ENCODE peak calls at places on chromosomes 6 and 20, in six cellular contexts. O is left ventricle myocardium inferior; G is aorta; K is naive thymus-derived CD4-positive, alpha-beta T cell; Y is heart left ventricle; V is lung. M is an unnamed sample.

GRCh38 chr6:18595774-18596528 is 208.8 kb downstream of the RNF144B start:
- DNase-seq in V (peak; percentile 61), K (no peak), O (no peak), G (no peak), Y (peak; percentile 50), M (peak; percentile 55)

GRCh38 chr6:4891171-4891570 is 112.7 kb downstream of the RPP40 start:
- DNase-seq in G (no peak), K (no peak), O (no peak), V (no peak), Y (no peak), M (no peak)

GRCh38 chr20:61300741-61301140 is 48.7 kb downstream of the CDH4 start:
- DNase-seq in Y (no peak), K (no peak), O (no peak), V (no peak), G (no peak), M (no peak)

GRCh38 chr20:13995841-13996240 is 525 bp downstream of the MACROD2 start:
- DNase-seq in O (peak; percentile 17), V (peak; percentile 34), G (peak; percentile 82), K (no peak), Y (peak; percentile 13), M (peak; percentile 52)

GRCh38 chr20:16476032-16476431 is 97.2 kb downstream of the KIF16B start:
- DNase-seq in K (no peak), G (no peak), O (no peak), V (no peak), Y (no peak), M (peak; percentile 8)

GRCh38 chr6:85887467-85887866 is 244.8 kb upstream of the SYNCRIP start:
- DNase-seq in G (no peak), V (no peak), O (no peak), Y (no peak), K (no peak), M (no peak)

GRCh38 chr6:40845588-40845987 is 193.4 kb downstream of the UNC5CL start:
- DNase-seq in G (no peak), K (no peak), V (no peak), O (no peak), Y (peak; percentile 19), M (peak; percentile 30)

GRCh38 chr6:161273752-161274487 is at the start of gene AGPAT4:
- DNase-seq in O (peak; percentile 33), K (peak; percentile 76), V (peak; percentile 70), Y (peak; percentile 75), G (peak; percentile 75), M (peak; percentile 57)

GRCh38 chr6:328184-328670 is 35.9 kb downstream of the DUSP22 start:
- DNase-seq in V (no peak), K (no peak), O (no peak), G (no peak), Y (peak; percentile 34), M (no peak)

GRCh38 chr6:131960371-131961133 is 9.4 kb upstream of the CCN2 start:
- DNase-seq in Y (no peak), V (no peak), K (no peak), O (no peak), G (no peak), M (no peak)

GRCh38 chr6:75207211-75207984 is 1.5 kb upstream of the COL12A1 start:
- DNase-seq in O (no peak), Y (no peak), K (no peak), V (no peak), G (no peak), M (no peak)

GRCh38 chr6:75065524-75065923 is 140.3 kb downstream of the COL12A1 start:
- DNase-seq in G (no peak), Y (no peak), O (no peak), V (no peak), K (no peak), M (no peak)

GRCh38 chr6:7505196-7505699 is 36.2 kb upstream of the DSP start:
- DNase-seq in Y (no peak), G (no peak), V (peak; percentile 41), O (no peak), K (no peak), M (peak; percentile 58)

GRCh38 chr6:25468881-25469280 is 183.1 kb upstream of the SCGN start:
- DNase-seq in O (no peak), G (no peak), K (no peak), V (no peak), Y (no peak), M (no peak)

GRCh38 chr6:88910922-88911778 is 52.3 kb downstream of the RNGTT start:
- DNase-seq in V (no peak), K (no peak), Y (no peak), O (no peak), G (no peak), M (no peak)

GRCh38 chr6:33195304-33196022 is 3.2 kb upstream of the COL11A2 start:
- DNase-seq in Y (no peak), K (no peak), G (peak; percentile 70), O (no peak), V (no peak), M (no peak)

GRCh38 chr20:8722277-8722928 is 346.5 kb upstream of the PLCB4 start:
- DNase-seq in V (no peak), Y (peak; percentile 26), K (no peak), O (no peak), G (no peak), M (peak; percentile 32)

GRCh38 chr6:26195376-26195923 is 108.2 kb downstream of the HFE start:
- DNase-seq in K (peak; percentile 88), G (peak; percentile 97), O (peak; percentile 85), Y (peak; percentile 92), V (peak; percentile 85), M (peak; percentile 95)

GRCh38 chr6:332671-333070 is 40.4 kb downstream of the DUSP22 start:
- DNase-seq in O (no peak), Y (no peak), G (no peak), V (no peak), K (no peak), M (no peak)

GRCh38 chr6:33604941-33605854 is 15.9 kb upstream of the ITPR3 start:
- DNase-seq in Y (no peak), V (no peak), G (no peak), K (no peak), O (no peak), M (no peak)

GRCh38 chr6:21022343-21023107 is 488.3 kb downstream of the CDKAL1 start:
- DNase-seq in O (no peak), Y (no peak), G (no peak), V (peak; percentile 60), K (no peak), M (peak; percentile 30)

DNA sequence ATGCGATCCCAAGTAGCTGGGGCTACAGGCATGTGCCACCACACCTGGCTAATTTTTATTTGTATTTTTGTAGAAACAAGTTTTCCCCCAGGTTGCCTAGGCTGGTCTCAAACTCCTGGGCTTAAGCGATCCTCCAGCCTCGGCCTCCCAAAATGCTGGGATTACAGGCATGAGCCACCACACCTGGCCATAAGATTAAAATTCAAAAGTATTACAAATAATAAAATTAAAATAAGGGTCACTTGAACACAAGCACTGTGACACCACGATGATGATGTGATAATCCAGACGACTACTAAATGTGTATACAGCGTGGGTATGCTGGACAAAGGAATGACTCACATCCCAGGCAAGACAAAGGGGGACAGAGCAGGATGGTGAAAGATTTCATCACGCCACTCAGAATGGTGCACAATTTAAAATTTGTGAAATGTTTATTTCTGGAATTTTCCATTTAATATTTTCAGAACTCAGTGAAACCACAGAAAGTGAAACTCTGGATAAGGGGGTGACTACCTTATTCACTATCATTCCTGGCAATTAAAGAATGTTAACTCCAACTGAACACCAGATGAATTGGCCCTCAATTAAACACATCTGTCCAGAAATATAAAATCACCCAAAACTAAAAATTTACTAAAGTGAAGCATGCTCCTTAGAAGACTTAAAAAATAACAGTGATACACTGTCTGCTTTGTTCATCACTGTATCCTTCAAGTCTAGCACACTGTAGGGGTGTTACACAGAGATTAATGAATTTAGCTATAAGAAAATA is 13.1 kb downstream of the B4GALT5 start:
- DNase-seq in G (no peak), O (no peak), V (no peak), K (no peak), Y (no peak), M (no peak)
- H3K4me1 ChIP-seq in G (no peaks in the 10 kb centered on the region), O (peaks cover 74% of the 10 kb centered on the region), V (peaks cover 7% of the 10 kb centered on the region), K (peaks cover 42% of the 10 kb centered on the region), Y (peaks cover 54% of the 10 kb centered on the region), M (no peaks in the 10 kb centered on the region)

GRCh38 chr6:159119835-159120234 is 49.4 kb upstream of the FNDC1 start:
- DNase-seq in G (no peak), O (no peak), Y (no peak), K (no peak), V (no peak), M (no peak)

GRCh38 chr6:159118941-159119340 is 50.3 kb upstream of the FNDC1 start:
- DNase-seq in K (no peak), G (no peak), V (no peak), Y (no peak), O (no peak), M (no peak)

GRCh38 chr6:159116343-159116742 is 52.9 kb upstream of the FNDC1 start:
- DNase-seq in Y (no peak), O (peak; percentile 28), V (no peak), G (no peak), K (no peak), M (no peak)

GRCh38 chr6:159117031-159117430 is 52.2 kb upstream of the FNDC1 start:
- DNase-seq in K (no peak), O (no peak), V (no peak), G (no peak), Y (no peak), M (no peak)

DNA sequence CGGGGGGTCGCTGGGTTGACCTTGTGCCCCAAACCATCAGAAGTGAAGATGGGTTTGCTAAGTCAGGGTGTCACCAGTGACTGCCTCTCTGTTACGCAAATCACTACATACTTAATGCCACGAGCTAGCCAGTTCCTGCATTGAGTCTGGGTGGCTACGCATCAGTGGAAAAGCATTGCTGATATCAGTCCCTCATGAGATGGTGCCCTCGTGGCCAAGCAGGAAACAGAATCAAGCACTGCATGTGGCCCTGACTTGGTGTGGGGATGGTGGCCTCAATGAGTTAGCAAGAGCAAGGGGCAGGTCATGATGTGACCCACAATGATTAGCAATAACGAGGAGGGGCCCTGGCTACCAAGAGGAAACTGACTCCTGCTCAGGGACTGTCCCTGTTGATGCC is 51.7 kb upstream of the FNDC1 start:
- DNase-seq in V (no peak), Y (no peak), G (no peak), K (no peak), O (no peak), M (no peak)
- H3K4me1 ChIP-seq in V (peaks cover 4% of the 10 kb centered on the region), Y (peaks cover 13% of the 10 kb centered on the region), G (no peaks in the 10 kb centered on the region), K (no peaks in the 10 kb centered on the region), O (peaks cover 32% of the 10 kb centered on the region), M (no peaks in the 10 kb centered on the region)

GRCh38 chr20:49823152-49823847 is 10.7 kb downstream of the SLC9A8 start:
- DNase-seq in G (no peak), K (peak; percentile 61), V (no peak), Y (no peak), O (no peak), M (no peak)

GRCh38 chr20:49819702-49820101 is 7.1 kb downstream of the SLC9A8 start:
- DNase-seq in O (no peak), G (no peak), Y (no peak), V (no peak), K (no peak), M (no peak)

GRCh38 chr20:49821381-49821780 is 8.8 kb downstream of the SLC9A8 start:
- DNase-seq in O (no peak), V (no peak), G (no peak), K (no peak), Y (no peak), M (no peak)

GRCh38 chr20:49824206-49824605 is 11.6 kb downstream of the SLC9A8 start:
- DNase-seq in G (no peak), Y (no peak), K (no peak), V (no peak), O (no peak), M (no peak)

GRCh38 chr20:49821850-49822249 is 9.2 kb downstream of the SLC9A8 start:
- DNase-seq in V (no peak), O (no peak), Y (peak; percentile 12), G (no peak), K (no peak), M (no peak)
- H3K4me1 ChIP-seq in V (no peaks in the 10 kb centered on the region), O (peaks cover 13% of the 10 kb centered on the region), Y (peaks cover 6% of the 10 kb centered on the region), G (no peaks in the 10 kb centered on the region), K (peaks cover 25% of the 10 kb centered on the region), M (peaks cover 3% of the 10 kb centered on the region)

GRCh38 chr6:150361876-150362275 is 6.9 kb upstream of the IYD start:
- DNase-seq in V (peak; percentile 15), O (no peak), K (no peak), G (no peak), Y (no peak), M (no peak)
- H3K4me1 ChIP-seq in V (no peaks in the 10 kb centered on the region), O (no peaks in the 10 kb centered on the region), K (no peaks in the 10 kb centered on the region), G (no peaks in the 10 kb centered on the region), Y (no peaks in the 10 kb centered on the region), M (no peaks in the 10 kb centered on the region)

M was measured in prostate gland.